ENCODE peak calls at places on chromosomes 7 and 10, in eight cellular contexts. One of them, this sample, is unnamed.

GRCh38 chr7:44622342-44623151 is 16.1 kb downstream of the OGDH start:
- DNase-seq in heart left ventricle: no peak
- DNase-seq in osteocyte: no peak
- DNase-seq in iPS-NIHi11: no peak
- DNase-seq in stimulated activated CD4-positive, alpha-beta T cell treated with anti-CD3 and anti-CD28 coated beads, Interleukin-4, amount 100 ng/mL, for 1 hour: peak
- DNase-seq in activated naive CD4-positive, alpha-beta T cell: no peak
- DNase-seq in NCI-H1105: no peak
- DNase-seq in mucosa of gallbladder: no peak
- DNase-seq in this sample: no peak

GRCh38 chr7:49513939-49514338 is 259.5 kb upstream of the VWC2 start:
- DNase-seq in heart left ventricle: no peak
- DNase-seq in activated naive CD4-positive, alpha-beta T cell: no peak
- DNase-seq in NCI-H1105: peak
- DNase-seq in iPS-NIHi11: no peak
- DNase-seq in stimulated activated CD4-positive, alpha-beta T cell treated with anti-CD3 and anti-CD28 coated beads, Interleukin-4, amount 100 ng/mL, for 1 hour: no peak
- DNase-seq in mucosa of gallbladder: no peak
- DNase-seq in osteocyte: no peak
- DNase-seq in this sample: no peak

GRCh38 chr10:72688208-72688651 is 3.7 kb upstream of the MCU start:
- DNase-seq in activated naive CD4-positive, alpha-beta T cell: no peak
- DNase-seq in iPS-NIHi11: peak
- DNase-seq in NCI-H1105: no peak
- DNase-seq in stimulated activated CD4-positive, alpha-beta T cell treated with anti-CD3 and anti-CD28 coated beads, Interleukin-4, amount 100 ng/mL, for 1 hour: no peak
- DNase-seq in heart left ventricle: no peak
- DNase-seq in mucosa of gallbladder: peak
- DNase-seq in osteocyte: no peak
- DNase-seq in this sample: no peak

GRCh38 chr7:28410628-28411578 is 1.4 kb upstream of the CREB5 start:
- DNase-seq in NCI-H1105: peak
- DNase-seq in mucosa of gallbladder: peak
- DNase-seq in iPS-NIHi11: peak
- DNase-seq in osteocyte: no peak
- DNase-seq in activated naive CD4-positive, alpha-beta T cell: no peak
- DNase-seq in heart left ventricle: peak
- DNase-seq in stimulated activated CD4-positive, alpha-beta T cell treated with anti-CD3 and anti-CD28 coated beads, Interleukin-4, amount 100 ng/mL, for 1 hour: no peak
- DNase-seq in this sample: peak

GRCh38 chr10:121263407-121263783 is 334.8 kb downstream of the FGFR2 start:
- DNase-seq in iPS-NIHi11: no peak
- DNase-seq in stimulated activated CD4-positive, alpha-beta T cell treated with anti-CD3 and anti-CD28 coated beads, Interleukin-4, amount 100 ng/mL, for 1 hour: no peak
- DNase-seq in heart left ventricle: no peak
- DNase-seq in NCI-H1105: no peak
- DNase-seq in mucosa of gallbladder: no peak
- DNase-seq in osteocyte: no peak
- DNase-seq in activated naive CD4-positive, alpha-beta T cell: no peak
- DNase-seq in this sample: no peak

GRCh38 chr7:75756340-75757297 is 15.4 kb downstream of the CCL26 start:
- DNase-seq in iPS-NIHi11: peak
- DNase-seq in stimulated activated CD4-positive, alpha-beta T cell treated with anti-CD3 and anti-CD28 coated beads, Interleukin-4, amount 100 ng/mL, for 1 hour: no peak
- DNase-seq in NCI-H1105: no peak
- DNase-seq in heart left ventricle: no peak
- DNase-seq in osteocyte: no peak
- DNase-seq in mucosa of gallbladder: no peak
- DNase-seq in activated naive CD4-positive, alpha-beta T cell: no peak
- DNase-seq in this sample: no peak

GRCh38 chr7:73830618-73830871 is 251 bp upstream of the CLDN4 start:
- DNase-seq in NCI-H1105: no peak
- DNase-seq in activated naive CD4-positive, alpha-beta T cell: no peak
- DNase-seq in mucosa of gallbladder: no peak
- DNase-seq in stimulated activated CD4-positive, alpha-beta T cell treated with anti-CD3 and anti-CD28 coated beads, Interleukin-4, amount 100 ng/mL, for 1 hour: no peak
- DNase-seq in iPS-NIHi11: no peak
- DNase-seq in heart left ventricle: no peak
- DNase-seq in osteocyte: no peak
- DNase-seq in this sample: no peak

GRCh38 chr7:44104880-44105771 is 981 bp downstream of the AEBP1 start:
- DNase-seq in osteocyte: no peak
- DNase-seq in heart left ventricle: no peak
- DNase-seq in NCI-H1105: no peak
- DNase-seq in stimulated activated CD4-positive, alpha-beta T cell treated with anti-CD3 and anti-CD28 coated beads, Interleukin-4, amount 100 ng/mL, for 1 hour: no peak
- DNase-seq in mucosa of gallbladder: no peak
- DNase-seq in iPS-NIHi11: peak
- DNase-seq in activated naive CD4-positive, alpha-beta T cell: no peak
- DNase-seq in this sample: no peak

GRCh38 chr7:33563010-33563409 is 342.3 kb upstream of the BMPER start:
- DNase-seq in NCI-H1105: no peak
- DNase-seq in osteocyte: no peak
- DNase-seq in mucosa of gallbladder: no peak
- DNase-seq in stimulated activated CD4-positive, alpha-beta T cell treated with anti-CD3 and anti-CD28 coated beads, Interleukin-4, amount 100 ng/mL, for 1 hour: no peak
- DNase-seq in activated naive CD4-positive, alpha-beta T cell: no peak
- DNase-seq in iPS-NIHi11: no peak
- DNase-seq in heart left ventricle: no peak
- DNase-seq in this sample: no peak

GRCh38 chr10:104648421-104648820 is 7.3 kb downstream of the SORCS3 start:
- DNase-seq in iPS-NIHi11: no peak
- DNase-seq in stimulated activated CD4-positive, alpha-beta T cell treated with anti-CD3 and anti-CD28 coated beads, Interleukin-4, amount 100 ng/mL, for 1 hour: no peak
- DNase-seq in activated naive CD4-positive, alpha-beta T cell: no peak
- DNase-seq in osteocyte: no peak
- DNase-seq in NCI-H1105: no peak
- DNase-seq in heart left ventricle: no peak
- DNase-seq in mucosa of gallbladder: no peak
- DNase-seq in this sample: no peak

GRCh38 chr10:104233817-104234216 is 1.7 kb upstream of the CFAP43 start:
- DNase-seq in mucosa of gallbladder: no peak
- DNase-seq in iPS-NIHi11: no peak
- DNase-seq in stimulated activated CD4-positive, alpha-beta T cell treated with anti-CD3 and anti-CD28 coated beads, Interleukin-4, amount 100 ng/mL, for 1 hour: no peak
- DNase-seq in heart left ventricle: no peak
- DNase-seq in NCI-H1105: no peak
- DNase-seq in osteocyte: no peak
- DNase-seq in activated naive CD4-positive, alpha-beta T cell: no peak
- DNase-seq in this sample: no peak

GRCh38 chr7:155858521-155859061 is 46.3 kb upstream of the SHH start:
- DNase-seq in stimulated activated CD4-positive, alpha-beta T cell treated with anti-CD3 and anti-CD28 coated beads, Interleukin-4, amount 100 ng/mL, for 1 hour: no peak
- DNase-seq in NCI-H1105: no peak
- DNase-seq in mucosa of gallbladder: peak
- DNase-seq in activated naive CD4-positive, alpha-beta T cell: no peak
- DNase-seq in iPS-NIHi11: no peak
- DNase-seq in osteocyte: peak
- DNase-seq in heart left ventricle: no peak
- DNase-seq in this sample: no peak

GRCh38 chr7:100801833-100802568 is 25.3 kb downstream of the EPHB4 start:
- DNase-seq in NCI-H1105: peak
- DNase-seq in stimulated activated CD4-positive, alpha-beta T cell treated with anti-CD3 and anti-CD28 coated beads, Interleukin-4, amount 100 ng/mL, for 1 hour: no peak
- DNase-seq in activated naive CD4-positive, alpha-beta T cell: no peak
- DNase-seq in iPS-NIHi11: no peak
- DNase-seq in heart left ventricle: no peak
- DNase-seq in osteocyte: peak
- DNase-seq in mucosa of gallbladder: peak
- DNase-seq in this sample: peak

GRCh38 chr7:128888039-128888755 is 22.3 kb downstream of the KCP start:
- DNase-seq in iPS-NIHi11: no peak
- DNase-seq in osteocyte: no peak
- DNase-seq in activated naive CD4-positive, alpha-beta T cell: no peak
- DNase-seq in heart left ventricle: no peak
- DNase-seq in NCI-H1105: no peak
- DNase-seq in mucosa of gallbladder: no peak
- DNase-seq in stimulated activated CD4-positive, alpha-beta T cell treated with anti-CD3 and anti-CD28 coated beads, Interleukin-4, amount 100 ng/mL, for 1 hour: no peak
- DNase-seq in this sample: no peak

GRCh38 chr10:61804414-61804813 is 97.1 kb upstream of the ARID5B start:
- DNase-seq in stimulated activated CD4-positive, alpha-beta T cell treated with anti-CD3 and anti-CD28 coated beads, Interleukin-4, amount 100 ng/mL, for 1 hour: no peak
- DNase-seq in mucosa of gallbladder: no peak
- DNase-seq in NCI-H1105: no peak
- DNase-seq in activated naive CD4-positive, alpha-beta T cell: no peak
- DNase-seq in iPS-NIHi11: no peak
- DNase-seq in heart left ventricle: no peak
- DNase-seq in osteocyte: no peak
- DNase-seq in this sample: no peak

GRCh38 chr10:44383749-44384600 is 922 bp downstream of the CXCL12 start:
- DNase-seq in stimulated activated CD4-positive, alpha-beta T cell treated with anti-CD3 and anti-CD28 coated beads, Interleukin-4, amount 100 ng/mL, for 1 hour: no peak
- DNase-seq in heart left ventricle: peak
- DNase-seq in NCI-H1105: no peak
- DNase-seq in mucosa of gallbladder: no peak
- DNase-seq in activated naive CD4-positive, alpha-beta T cell: no peak
- DNase-seq in osteocyte: peak
- DNase-seq in iPS-NIHi11: no peak
- DNase-seq in this sample: no peak

GRCh38 chr10:49350856-49351532 is 44.9 kb downstream of the DRGX start:
- DNase-seq in mucosa of gallbladder: no peak
- DNase-seq in stimulated activated CD4-positive, alpha-beta T cell treated with anti-CD3 and anti-CD28 coated beads, Interleukin-4, amount 100 ng/mL, for 1 hour: no peak
- DNase-seq in iPS-NIHi11: no peak
- DNase-seq in heart left ventricle: no peak
- DNase-seq in osteocyte: peak
- DNase-seq in activated naive CD4-positive, alpha-beta T cell: no peak
- DNase-seq in NCI-H1105: no peak
- DNase-seq in this sample: no peak

GRCh38 chr10:125679436-125679835 is 3.5 kb downstream of the TEX36 start:
- DNase-seq in iPS-NIHi11: no peak
- DNase-seq in activated naive CD4-positive, alpha-beta T cell: no peak
- DNase-seq in osteocyte: no peak
- DNase-seq in NCI-H1105: no peak
- DNase-seq in heart left ventricle: no peak
- DNase-seq in stimulated activated CD4-positive, alpha-beta T cell treated with anti-CD3 and anti-CD28 coated beads, Interleukin-4, amount 100 ng/mL, for 1 hour: no peak
- DNase-seq in mucosa of gallbladder: no peak
- DNase-seq in this sample: no peak

GRCh38 chr7:33845991-33846509 is 59.3 kb upstream of the BMPER start:
- DNase-seq in osteocyte: no peak
- DNase-seq in mucosa of gallbladder: no peak
- DNase-seq in iPS-NIHi11: no peak
- DNase-seq in activated naive CD4-positive, alpha-beta T cell: no peak
- DNase-seq in NCI-H1105: no peak
- DNase-seq in stimulated activated CD4-positive, alpha-beta T cell treated with anti-CD3 and anti-CD28 coated beads, Interleukin-4, amount 100 ng/mL, for 1 hour: no peak
- DNase-seq in heart left ventricle: no peak
- DNase-seq in this sample: no peak

GRCh38 chr10:97067716-97068391 is 117.9 kb downstream of the SLIT1 start:
- DNase-seq in NCI-H1105: no peak
- DNase-seq in activated naive CD4-positive, alpha-beta T cell: no peak
- DNase-seq in osteocyte: no peak
- DNase-seq in iPS-NIHi11: peak
- DNase-seq in mucosa of gallbladder: no peak
- DNase-seq in stimulated activated CD4-positive, alpha-beta T cell treated with anti-CD3 and anti-CD28 coated beads, Interleukin-4, amount 100 ng/mL, for 1 hour: no peak
- DNase-seq in heart left ventricle: no peak
- DNase-seq in this sample: no peak

GRCh38 chr7:7911339-7911738 is 57.3 kb upstream of the GLCCI1 start:
- DNase-seq in iPS-NIHi11: peak
- DNase-seq in activated naive CD4-positive, alpha-beta T cell: no peak
- DNase-seq in mucosa of gallbladder: no peak
- DNase-seq in stimulated activated CD4-positive, alpha-beta T cell treated with anti-CD3 and anti-CD28 coated beads, Interleukin-4, amount 100 ng/mL, for 1 hour: no peak
- DNase-seq in NCI-H1105: no peak
- DNase-seq in osteocyte: no peak
- DNase-seq in heart left ventricle: no peak
- DNase-seq in this sample: no peak

GRCh38 chr7:33639552-33640197 is 265.7 kb upstream of the BMPER start:
- DNase-seq in osteocyte: no peak
- DNase-seq in stimulated activated CD4-positive, alpha-beta T cell treated with anti-CD3 and anti-CD28 coated beads, Interleukin-4, amount 100 ng/mL, for 1 hour: no peak
- DNase-seq in activated naive CD4-positive, alpha-beta T cell: no peak
- DNase-seq in iPS-NIHi11: no peak
- DNase-seq in heart left ventricle: no peak
- DNase-seq in mucosa of gallbladder: no peak
- DNase-seq in NCI-H1105: no peak
- DNase-seq in this sample: no peak

GRCh38 chr7:22612776-22613175 is 112.8 kb upstream of the STEAP1B start:
- DNase-seq in mucosa of gallbladder: no peak
- DNase-seq in iPS-NIHi11: no peak
- DNase-seq in osteocyte: no peak
- DNase-seq in NCI-H1105: no peak
- DNase-seq in stimulated activated CD4-positive, alpha-beta T cell treated with anti-CD3 and anti-CD28 coated beads, Interleukin-4, amount 100 ng/mL, for 1 hour: no peak
- DNase-seq in activated naive CD4-positive, alpha-beta T cell: no peak
- DNase-seq in heart left ventricle: no peak
- DNase-seq in this sample: no peak

GRCh38 chr7:28666144-28666543 is 253.8 kb downstream of the CREB5 start:
- DNase-seq in mucosa of gallbladder: no peak
- DNase-seq in iPS-NIHi11: no peak
- DNase-seq in stimulated activated CD4-positive, alpha-beta T cell treated with anti-CD3 and anti-CD28 coated beads, Interleukin-4, amount 100 ng/mL, for 1 hour: no peak
- DNase-seq in activated naive CD4-positive, alpha-beta T cell: no peak
- DNase-seq in osteocyte: no peak
- DNase-seq in NCI-H1105: no peak
- DNase-seq in heart left ventricle: no peak
- DNase-seq in this sample: no peak

GRCh38 chr10:24680647-24681475 is 42.8 kb downstream of the ARHGAP21 start:
- DNase-seq in iPS-NIHi11: no peak
- DNase-seq in heart left ventricle: no peak
- DNase-seq in activated naive CD4-positive, alpha-beta T cell: no peak
- DNase-seq in NCI-H1105: no peak
- DNase-seq in mucosa of gallbladder: no peak
- DNase-seq in osteocyte: no peak
- DNase-seq in stimulated activated CD4-positive, alpha-beta T cell treated with anti-CD3 and anti-CD28 coated beads, Interleukin-4, amount 100 ng/mL, for 1 hour: no peak
- DNase-seq in this sample: no peak

GRCh38 chr10:58952747-58953466 is 223.5 kb upstream of the PHYHIPL start:
- DNase-seq in osteocyte: no peak
- DNase-seq in mucosa of gallbladder: peak
- DNase-seq in NCI-H1105: no peak
- DNase-seq in stimulated activated CD4-positive, alpha-beta T cell treated with anti-CD3 and anti-CD28 coated beads, Interleukin-4, amount 100 ng/mL, for 1 hour: no peak
- DNase-seq in heart left ventricle: peak
- DNase-seq in iPS-NIHi11: peak
- DNase-seq in activated naive CD4-positive, alpha-beta T cell: no peak
- DNase-seq in this sample: no peak

GRCh38 chr10:9634466-9634865 is 1383.2 kb upstream of the CELF2 start:
- DNase-seq in osteocyte: no peak
- DNase-seq in heart left ventricle: no peak
- DNase-seq in stimulated activated CD4-positive, alpha-beta T cell treated with anti-CD3 and anti-CD28 coated beads, Interleukin-4, amount 100 ng/mL, for 1 hour: no peak
- DNase-seq in mucosa of gallbladder: no peak
- DNase-seq in NCI-H1105: no peak
- DNase-seq in activated naive CD4-positive, alpha-beta T cell: no peak
- DNase-seq in iPS-NIHi11: no peak
- DNase-seq in this sample: no peak

GRCh38 chr7:47298636-47299035 is 283.3 kb downstream of the TNS3 start:
- DNase-seq in osteocyte: peak
- DNase-seq in mucosa of gallbladder: no peak
- DNase-seq in stimulated activated CD4-positive, alpha-beta T cell treated with anti-CD3 and anti-CD28 coated beads, Interleukin-4, amount 100 ng/mL, for 1 hour: no peak
- DNase-seq in activated naive CD4-positive, alpha-beta T cell: no peak
- DNase-seq in heart left ventricle: no peak
- DNase-seq in NCI-H1105: no peak
- DNase-seq in iPS-NIHi11: no peak
- DNase-seq in this sample: no peak

GRCh38 chr7:84144480-84144879 is 50.1 kb downstream of the SEMA3A start:
- DNase-seq in mucosa of gallbladder: no peak
- DNase-seq in heart left ventricle: no peak
- DNase-seq in stimulated activated CD4-positive, alpha-beta T cell treated with anti-CD3 and anti-CD28 coated beads, Interleukin-4, amount 100 ng/mL, for 1 hour: no peak
- DNase-seq in osteocyte: no peak
- DNase-seq in NCI-H1105: no peak
- DNase-seq in activated naive CD4-positive, alpha-beta T cell: no peak
- DNase-seq in iPS-NIHi11: no peak
- DNase-seq in this sample: no peak

GRCh38 chr7:113421696-113422330 is 303.5 kb upstream of the SMIM30 start:
- DNase-seq in osteocyte: peak
- DNase-seq in iPS-NIHi11: peak
- DNase-seq in activated naive CD4-positive, alpha-beta T cell: peak
- DNase-seq in heart left ventricle: peak
- DNase-seq in stimulated activated CD4-positive, alpha-beta T cell treated with anti-CD3 and anti-CD28 coated beads, Interleukin-4, amount 100 ng/mL, for 1 hour: peak
- DNase-seq in mucosa of gallbladder: peak
- DNase-seq in NCI-H1105: peak
- DNase-seq in this sample: peak

GRCh38 chr10:59865101-59865500 is 41.3 kb downstream of the CCDC6 start:
- DNase-seq in mucosa of gallbladder: peak
- DNase-seq in stimulated activated CD4-positive, alpha-beta T cell treated with anti-CD3 and anti-CD28 coated beads, Interleukin-4, amount 100 ng/mL, for 1 hour: no peak
- DNase-seq in heart left ventricle: no peak
- DNase-seq in NCI-H1105: peak
- DNase-seq in activated naive CD4-positive, alpha-beta T cell: no peak
- DNase-seq in iPS-NIHi11: peak
- DNase-seq in osteocyte: no peak
- DNase-seq in this sample: no peak

GRCh38 chr7:41467596-41467995 is 235.3 kb downstream of the INHBA start:
- DNase-seq in iPS-NIHi11: no peak
- DNase-seq in stimulated activated CD4-positive, alpha-beta T cell treated with anti-CD3 and anti-CD28 coated beads, Interleukin-4, amount 100 ng/mL, for 1 hour: no peak
- DNase-seq in osteocyte: no peak
- DNase-seq in activated naive CD4-positive, alpha-beta T cell: no peak
- DNase-seq in heart left ventricle: no peak
- DNase-seq in NCI-H1105: no peak
- DNase-seq in mucosa of gallbladder: no peak
- DNase-seq in this sample: no peak

GRCh38 chr10:48205918-48206317 is 68.6 kb downstream of the FRMPD2 start:
- DNase-seq in osteocyte: no peak
- DNase-seq in NCI-H1105: no peak
- DNase-seq in mucosa of gallbladder: no peak
- DNase-seq in activated naive CD4-positive, alpha-beta T cell: no peak
- DNase-seq in stimulated activated CD4-positive, alpha-beta T cell treated with anti-CD3 and anti-CD28 coated beads, Interleukin-4, amount 100 ng/mL, for 1 hour: no peak
- DNase-seq in heart left ventricle: no peak
- DNase-seq in iPS-NIHi11: no peak
- DNase-seq in this sample: no peak

GRCh38 chr7:101898019-101898575 is 80.7 kb downstream of the CUX1 start:
- DNase-seq in iPS-NIHi11: no peak
- DNase-seq in heart left ventricle: no peak
- DNase-seq in osteocyte: no peak
- DNase-seq in activated naive CD4-positive, alpha-beta T cell: no peak
- DNase-seq in NCI-H1105: no peak
- DNase-seq in stimulated activated CD4-positive, alpha-beta T cell treated with anti-CD3 and anti-CD28 coated beads, Interleukin-4, amount 100 ng/mL, for 1 hour: no peak
- DNase-seq in mucosa of gallbladder: no peak
- DNase-seq in this sample: no peak